ENCODE peak calls at places on chromosomes 2 and 18, in seven cellular contexts. B, K, Q, P, X, F and C are unnamed samples.

GRCh38 chr2:15766911-15767597 is 173.3 kb upstream of the MYCN start:
- DNase-seq in X (no peak), F (no peak), P (no peak), Q (no peak), K (no peak), B (no peak), C (no peak)

GRCh38 chr2:82476094-82476493 is 1983.0 kb downstream of the SUCLG1 start:
- DNase-seq in X (no peak), Q (no peak), P (no peak), K (no peak), F (no peak), B (no peak), C (no peak)

GRCh38 chr2:112583497-112584133 is 794 bp upstream of the CHCHD5 start:
- DNase-seq in Q (peak), X (no peak), K (no peak), P (no peak), F (no peak), B (no peak), C (no peak)

GRCh38 chr18:23722646-23723045 is 33.4 kb downstream of the LAMA3 start:
- DNase-seq in B (no peak), Q (no peak), X (no peak), K (no peak), F (peak), P (no peak), C (no peak)

GRCh38 chr18:48878471-48878870 is 72.3 kb downstream of the SMAD7 start:
- DNase-seq in K (no peak), X (no peak), B (no peak), F (no peak), Q (no peak), P (no peak), C (no peak)

GRCh38 chr2:71879509-71880184 is 268.0 kb downstream of the CYP26B1 start:
- DNase-seq in B (no peak), F (no peak), K (no peak), Q (peak), P (no peak), X (no peak), C (no peak)

GRCh38 chr2:213159768-213160167 is 8.4 kb upstream of the IKZF2 start:
- DNase-seq in P (no peak), K (no peak), X (no peak), B (no peak), F (no peak), Q (no peak), C (no peak)

GRCh38 chr2:239499989-239500914 is 99.4 kb upstream of the HDAC4 start:
- DNase-seq in Q (peak), B (no peak), K (no peak), P (no peak), X (no peak), F (no peak), C (no peak)

GRCh38 chr2:46945671-46946070 is 30.1 kb upstream of the MCFD2 start:
- DNase-seq in X (no peak), P (no peak), F (no peak), B (no peak), Q (no peak), K (no peak), C (no peak)

GRCh38 chr2:230975927-230976326 is 20.0 kb upstream of the SPATA3 start:
- DNase-seq in K (no peak), B (no peak), P (no peak), F (no peak), X (no peak), Q (no peak), C (no peak)

GRCh38 chr2:127084611-127085031 is 22.3 kb downstream of the BIN1 start:
- DNase-seq in K (no peak), B (no peak), Q (peak), F (no peak), P (peak), X (no peak), C (no peak)

GRCh38 chr2:24304098-24304497 is 56.2 kb downstream of the ITSN2 start:
- DNase-seq in K (no peak), B (peak), P (no peak), F (peak), Q (peak), X (peak), C (peak)

DNA sequence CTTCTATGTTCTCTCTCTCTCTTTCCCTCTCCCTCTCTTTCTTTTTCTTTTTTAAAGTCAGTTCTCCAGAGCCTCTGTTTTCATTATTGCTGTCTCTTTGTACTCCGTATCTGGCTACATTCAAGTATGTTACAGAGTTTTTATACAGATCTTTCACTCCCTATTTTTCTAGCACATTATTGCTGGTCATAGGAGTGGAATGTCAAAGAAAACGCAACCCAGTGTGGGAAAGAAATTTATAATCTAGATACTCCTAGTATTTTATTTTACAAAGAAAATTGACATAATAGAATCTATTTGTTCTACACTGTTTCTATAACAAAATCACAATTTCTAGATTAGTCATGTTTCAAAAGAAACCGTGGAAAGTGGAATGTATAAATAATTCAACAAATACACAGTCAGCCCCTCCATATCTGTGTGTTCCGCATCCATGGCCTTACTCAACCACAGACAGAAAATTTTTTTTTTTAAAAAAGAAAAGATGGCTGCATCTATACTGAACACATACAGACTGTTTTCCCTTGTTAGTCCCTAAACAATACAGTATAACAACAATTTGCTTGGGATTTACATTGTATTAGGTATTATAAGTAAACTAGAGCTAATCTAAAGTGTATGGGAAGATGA is 11.3 kb upstream of the NEMP2 start:
- DNase-seq in K (no peak), X (no peak), Q (no peak), F (peak), P (no peak), B (no peak), C (no peak)
- H3K4me3 ChIP-seq in K (no peak), X (no peak), Q (no peak), F (peak), P (no peak), B (no peak), C (no peak)

DNA sequence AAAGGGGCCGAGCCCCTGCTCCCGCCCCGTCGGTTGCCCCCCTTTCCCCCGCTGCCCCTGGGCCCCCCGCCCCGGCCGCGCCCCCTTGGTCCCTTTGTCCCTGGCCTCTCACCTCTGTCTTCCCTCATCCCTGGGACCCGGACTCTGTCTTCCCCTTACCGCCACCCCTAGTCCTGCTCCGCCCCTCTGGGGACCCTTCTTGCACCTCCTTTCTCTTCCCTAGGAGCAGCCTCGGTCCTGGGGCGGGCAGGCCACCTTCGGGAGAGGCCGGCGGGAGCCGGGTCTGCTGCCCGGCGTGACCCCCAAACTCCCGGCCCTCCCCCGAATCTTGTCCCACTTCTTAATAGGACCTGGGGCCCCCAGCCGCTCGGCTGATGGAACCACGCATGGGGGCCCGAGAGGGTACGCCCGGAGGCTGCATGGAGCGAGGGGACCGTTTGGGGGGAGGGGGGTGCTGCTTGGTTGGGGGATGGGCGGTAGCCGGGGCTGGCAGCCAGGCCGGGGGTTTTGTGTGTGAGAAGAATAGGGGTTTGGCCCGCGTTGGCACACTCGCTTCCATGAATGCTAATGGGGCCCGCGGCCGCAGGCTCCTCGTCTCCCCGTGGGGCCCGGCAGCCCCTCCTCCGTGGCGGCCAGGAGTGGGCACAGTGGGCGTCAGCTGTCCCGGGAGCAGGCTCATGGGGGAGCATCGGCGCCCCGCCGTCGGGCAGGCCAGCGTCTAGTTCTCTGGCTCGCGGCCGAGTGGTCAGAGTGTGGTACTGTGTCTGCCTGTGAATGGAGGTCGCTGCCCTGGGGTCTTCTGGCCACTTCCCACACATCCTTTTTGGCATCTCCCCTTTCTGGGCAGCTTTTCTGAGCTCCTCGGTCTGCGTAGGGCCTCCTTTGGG is 951 bp downstream of the GAREM2 start:
- DNase-seq in P (no peak), B (no peak), Q (no peak), X (no peak), F (no peak), K (no peak), C (no peak)
- H3K4me3 ChIP-seq in P (no peak), B (peak), Q (no peak), X (peak), F (no peak), K (peak), C (peak)

DNA sequence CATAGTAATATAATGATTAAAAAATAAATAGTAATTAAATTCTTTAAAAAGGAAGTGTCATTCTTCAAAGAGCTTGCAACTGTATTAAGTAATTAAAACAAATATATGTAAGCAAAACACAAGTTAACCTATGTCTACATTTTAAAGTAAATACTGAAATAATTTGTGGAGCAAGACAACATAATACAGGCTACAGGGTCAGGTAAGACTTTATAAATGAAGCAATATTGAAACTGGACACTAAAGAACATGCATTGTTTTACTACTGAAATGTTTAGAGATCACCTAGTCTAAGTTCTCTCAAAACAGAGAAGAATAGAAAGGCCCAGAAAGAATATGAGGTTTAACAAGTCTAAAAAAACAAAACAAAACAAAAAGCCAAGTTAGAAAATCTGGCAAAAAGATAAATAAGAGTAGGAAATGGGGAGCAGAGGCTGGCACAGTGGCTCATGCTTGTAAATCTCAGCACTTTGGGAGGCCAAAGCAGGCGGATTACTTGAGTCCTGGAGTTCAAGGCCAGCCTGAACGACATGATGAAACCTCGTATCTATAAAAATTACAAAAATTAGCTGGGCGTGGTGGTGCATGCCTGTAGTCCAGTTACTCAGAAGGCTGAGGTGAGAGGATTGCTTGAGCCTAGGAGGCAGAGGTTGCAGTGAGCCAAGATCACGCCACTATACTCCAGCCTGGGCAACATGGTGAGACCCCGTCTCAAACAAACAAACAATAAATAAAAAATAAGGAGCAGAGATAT is 34.4 kb downstream of the VPS54 start:
- DNase-seq in B (no peak), Q (no peak), F (no peak), P (no peak), X (no peak), K (no peak), C (no peak)
- H3K4me3 ChIP-seq in B (no peak), Q (no peak), F (no peak), P (no peak), X (no peak), K (no peak), C (no peak)

DNA sequence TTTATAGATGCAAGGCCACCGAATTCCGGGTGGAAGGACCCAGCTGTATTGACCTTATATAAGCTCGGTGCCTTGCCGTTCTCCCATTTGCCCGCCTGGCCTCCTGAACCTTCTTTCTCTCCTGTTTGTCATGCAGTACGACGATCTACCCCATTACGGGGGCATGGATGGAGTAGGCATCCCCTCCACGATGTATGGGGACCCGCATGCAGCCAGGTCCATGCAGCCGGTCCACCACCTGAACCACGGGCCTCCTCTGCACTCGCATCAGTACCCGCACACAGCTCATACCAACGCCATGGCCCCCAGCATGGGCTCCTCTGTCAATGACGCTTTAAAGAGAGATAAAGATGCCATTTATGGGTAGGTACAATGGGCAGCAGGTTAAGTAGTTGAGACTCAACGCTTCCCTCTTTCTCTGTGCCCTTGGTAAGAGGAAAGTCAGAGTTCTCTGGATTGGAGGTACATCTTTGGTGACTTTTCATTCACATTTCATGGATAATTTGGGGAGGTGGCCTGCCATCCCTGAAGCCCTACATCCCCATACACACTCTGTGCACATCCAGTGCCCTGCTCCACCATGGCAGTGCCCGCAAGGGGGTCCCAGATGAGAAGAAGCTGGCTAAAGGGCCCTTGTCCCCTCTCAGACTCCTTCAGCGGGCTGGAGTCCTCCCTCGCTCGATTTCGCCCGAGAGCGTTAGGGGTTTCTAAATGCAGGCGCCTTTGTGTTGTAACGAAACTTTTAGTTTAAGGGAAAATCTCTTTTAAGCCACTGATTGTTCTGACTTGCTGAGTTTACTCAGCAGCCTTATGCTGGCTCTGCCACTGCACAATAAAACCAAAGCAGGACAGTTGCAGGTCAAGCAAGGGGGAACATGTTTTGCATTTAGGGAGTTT is 2.9 kb downstream of the MEIS1 start:
- DNase-seq in K (no peak), X (no peak), B (peak), Q (peak), P (no peak), F (no peak), C (no peak)
- H3K4me3 ChIP-seq in K (no peak), X (peak), B (peak), Q (peak), P (no peak), F (peak), C (peak)

GRCh38 chr2:157465554-157465953 is 21.7 kb upstream of the CYTIP start:
- DNase-seq in P (no peak), B (no peak), K (no peak), Q (no peak), F (no peak), X (no peak), C (no peak)

GRCh38 chr2:157471078-157471477 is 27.2 kb upstream of the CYTIP start:
- DNase-seq in P (no peak), Q (no peak), F (no peak), X (no peak), B (no peak), K (no peak), C (no peak)

GRCh38 chr2:157466764-157467163 is 22.9 kb upstream of the CYTIP start:
- DNase-seq in Q (no peak), F (no peak), B (no peak), P (no peak), K (no peak), X (no peak), C (no peak)

GRCh38 chr2:157470321-157470720 is 26.4 kb upstream of the CYTIP start:
- DNase-seq in Q (no peak), X (no peak), B (no peak), K (no peak), F (no peak), P (no peak), C (no peak)

DNA sequence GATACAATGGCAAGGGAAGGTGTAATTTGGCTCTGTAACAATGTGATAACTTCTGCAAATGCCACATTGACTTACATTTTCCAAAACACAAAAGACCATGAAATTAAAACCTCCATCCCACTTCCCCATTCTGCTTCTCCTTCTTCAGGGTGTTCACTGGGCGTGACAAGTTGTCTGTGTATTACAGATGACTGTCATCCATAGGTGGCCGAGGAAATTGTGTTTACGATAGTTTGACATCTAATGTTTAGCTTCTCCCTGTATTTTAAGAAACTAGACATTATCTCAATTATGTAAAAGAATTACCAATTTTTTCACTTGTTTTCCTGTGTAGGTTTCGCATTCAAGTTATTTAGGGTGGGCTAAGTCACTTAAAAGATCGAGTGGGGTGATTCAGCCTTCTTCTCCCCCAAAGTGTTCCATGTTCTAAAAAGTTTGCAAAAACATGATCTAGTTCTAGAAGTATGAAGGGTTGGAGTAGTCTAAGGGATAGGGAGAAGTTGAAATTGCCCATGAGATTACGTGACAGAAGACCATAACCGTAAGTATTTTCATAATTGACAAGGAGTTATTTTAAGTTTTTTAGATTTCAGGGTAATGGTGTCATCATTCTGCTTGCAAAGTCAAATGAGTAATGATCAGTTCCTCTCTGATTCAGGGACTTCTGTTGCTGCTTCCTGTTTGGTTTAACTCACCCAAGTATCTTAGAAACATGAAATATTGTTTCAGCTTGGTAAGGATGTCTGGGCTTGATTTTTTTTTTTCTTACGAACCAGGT is 25.2 kb upstream of the CYTIP start:
- DNase-seq in Q (peak), K (no peak), P (no peak), F (peak), B (no peak), X (no peak), C (no peak)
- H3K4me3 ChIP-seq in Q (peak), K (no peak), P (peak), F (no peak), B (no peak), X (no peak), C (no peak)

GRCh38 chr2:227534714-227535113 is 62.8 kb downstream of the AGFG1 start:
- DNase-seq in Q (no peak), B (no peak), F (no peak), X (no peak), K (no peak), P (no peak), C (no peak)

GRCh38 chr2:227539465-227539956 is 59.2 kb upstream of the SCYGR2 start:
- DNase-seq in Q (no peak), X (no peak), P (no peak), B (no peak), F (no peak), K (no peak), C (no peak)

GRCh38 chr2:227536445-227536844 is 62.2 kb upstream of the SCYGR2 start:
- DNase-seq in X (no peak), F (no peak), P (no peak), Q (peak), B (no peak), K (no peak), C (no peak)
- H3K4me3 ChIP-seq in X (no peak), F (no peak), P (no peak), Q (no peak), B (no peak), K (no peak), C (no peak)

GRCh38 chr18:9346775-9347174 is 12.2 kb downstream of the TWSG1 start:
- DNase-seq in K (no peak), Q (no peak), F (no peak), X (no peak), B (no peak), P (no peak), C (no peak)

GRCh38 chr18:9348766-9349165 is 14.2 kb downstream of the TWSG1 start:
- DNase-seq in P (no peak), Q (peak), X (no peak), K (no peak), F (no peak), B (no peak), C (no peak)

GRCh38 chr18:9343577-9343976 is 9.0 kb downstream of the TWSG1 start:
- DNase-seq in K (no peak), Q (no peak), F (no peak), X (no peak), B (no peak), P (no peak), C (no peak)

GRCh38 chr18:9353596-9353995 is 19.0 kb downstream of the TWSG1 start:
- DNase-seq in K (no peak), F (no peak), B (no peak), X (no peak), P (no peak), Q (no peak), C (no peak)

GRCh38 chr18:9348079-9348671 is 13.6 kb downstream of the TWSG1 start:
- DNase-seq in Q (peak), X (no peak), B (no peak), K (no peak), F (peak), P (no peak), C (peak)
- H3K4me3 ChIP-seq in Q (peak), X (no peak), B (no peak), K (no peak), F (no peak), P (no peak), C (no peak)

DNA sequence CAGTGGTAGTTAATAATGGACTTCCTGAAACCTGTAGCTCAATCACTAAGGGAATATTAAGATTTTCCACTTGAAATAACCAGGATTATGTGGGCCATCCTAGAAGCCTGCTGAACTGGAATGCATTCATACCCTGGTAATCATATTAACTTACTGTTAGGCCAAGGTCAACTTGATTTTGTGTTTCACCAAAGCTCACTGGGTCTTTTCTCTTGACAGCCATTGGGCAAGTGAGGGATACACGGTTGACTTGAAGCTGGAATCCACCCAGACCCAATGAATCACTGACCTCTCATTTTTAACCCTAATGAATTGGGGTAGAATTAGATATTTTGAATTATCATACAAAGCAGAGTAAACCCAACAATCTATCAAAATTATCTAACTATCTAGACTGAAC is 167.4 kb downstream of the AFF3 start:
- DNase-seq in X (no peak), Q (peak), P (no peak), F (peak), B (no peak), K (no peak), C (no peak)
- H3K4me3 ChIP-seq in X (no peak), Q (no peak), P (no peak), F (no peak), B (no peak), K (no peak), C (no peak)